ENCODE peak calls at places on chromosomes 16 and 17, in four cellular contexts. One of them, this sample, is unnamed. For H4K20me1, the result is how much of the 10 kb centered on the place peaks cover.

GRCh38 chr17:795276-795675 is 13.1 kb downstream of the MRM3 start:
- DNase-seq in HepG2: no peak
- DNase-seq in SK-N-SH: no peak
- DNase-seq in GM12878: no peak
- DNase-seq in this sample: no peak

GRCh38 chr16:25018972-25019617 is 3.9 kb upstream of the ARHGAP17 start:
- DNase-seq in HepG2: no peak
- DNase-seq in SK-N-SH: no peak
- DNase-seq in GM12878: peak
- DNase-seq in this sample: no peak

GRCh38 chr16:70407811-70408274 is 31.1 kb downstream of the ST3GAL2 start:
- DNase-seq in GM12878: no peak
- DNase-seq in HepG2: no peak
- DNase-seq in SK-N-SH: no peak
- DNase-seq in this sample: no peak

GRCh38 chr16:57316390-57317017 is 32.0 kb upstream of the PLLP start:
- DNase-seq in HepG2: no peak
- DNase-seq in GM12878: no peak
- DNase-seq in SK-N-SH: no peak
- DNase-seq in this sample: peak

GRCh38 chr17:1434150-1434549 is 21.9 kb downstream of the CRK start:
- DNase-seq in SK-N-SH: no peak
- DNase-seq in GM12878: no peak
- DNase-seq in HepG2: no peak
- DNase-seq in this sample: no peak

GRCh38 chr16:10240854-10241613 is 58.8 kb upstream of the GRIN2A start:
- DNase-seq in HepG2: no peak
- DNase-seq in SK-N-SH: no peak
- DNase-seq in GM12878: no peak
- DNase-seq in this sample: no peak

GRCh38 chr16:751152-752007 is 9.2 kb upstream of the MSLN start:
- DNase-seq in GM12878: no peak
- DNase-seq in HepG2: no peak
- DNase-seq in SK-N-SH: no peak
- DNase-seq in this sample: no peak

GRCh38 chr16:414395-415169 is 10.9 kb upstream of the RAB11FIP3 start:
- DNase-seq in SK-N-SH: no peak
- DNase-seq in HepG2: no peak
- DNase-seq in GM12878: no peak
- DNase-seq in this sample: no peak

GRCh38 chr16:80718480-80719220 is 85.7 kb downstream of the CDYL2 start:
- DNase-seq in GM12878: no peak
- DNase-seq in HepG2: no peak
- DNase-seq in SK-N-SH: no peak
- DNase-seq in this sample: no peak

DNA sequence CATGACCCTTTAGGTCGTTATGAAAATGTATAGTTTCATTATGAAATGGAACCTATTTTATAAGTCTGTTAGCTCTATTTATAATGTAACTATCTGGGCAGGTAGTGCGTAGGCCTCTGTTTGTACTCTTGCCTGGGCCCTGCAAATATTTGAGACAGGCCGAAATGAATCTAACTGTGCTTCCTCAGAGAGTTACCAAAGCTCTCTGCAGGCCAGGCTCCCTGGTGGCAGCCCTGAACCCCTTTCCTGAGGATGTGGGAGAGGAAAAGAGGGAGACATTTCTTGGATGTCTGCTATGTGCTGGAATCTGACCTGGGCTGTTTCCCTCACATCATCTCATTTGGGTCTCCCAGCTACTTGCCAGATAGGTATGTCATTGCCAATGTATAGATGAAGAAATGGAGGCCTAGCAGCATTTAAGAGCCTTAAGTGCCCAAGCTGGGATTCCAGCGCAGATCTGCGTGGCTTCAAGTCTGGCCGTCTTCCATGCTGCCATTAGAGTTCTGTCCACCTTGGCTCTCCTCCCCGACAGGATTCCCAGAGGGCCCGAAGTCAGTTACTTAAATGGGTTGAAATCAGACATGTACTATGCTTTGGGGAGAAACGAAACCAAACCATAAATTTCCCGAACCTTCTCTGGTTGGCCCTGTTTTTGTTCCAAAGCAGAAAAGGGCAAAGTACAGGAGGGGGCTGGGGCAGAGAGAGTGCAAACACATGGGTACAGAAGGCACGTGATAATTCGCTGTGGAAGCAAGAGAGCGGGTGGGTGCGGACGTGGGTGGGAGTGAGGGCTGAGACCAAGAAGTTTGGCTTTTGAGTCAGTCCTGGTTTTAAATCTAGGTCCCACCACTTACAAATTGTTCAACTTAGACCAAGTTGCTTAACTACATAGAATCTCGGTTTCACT is 33.0 kb upstream of the CCR7 start:
- DNase-seq in SK-N-SH: no peak
- DNase-seq in GM12878: no peak
- DNase-seq in HepG2: no peak
- DNase-seq in this sample: no peak
- TF ChIP-seq SIN3A in SK-N-SH: no peak
- TF ChIP-seq SIN3A in GM12878: peak
- TF ChIP-seq SIN3A in HepG2: no peak
- TF ChIP-seq SIN3A in this sample: no peak

DNA sequence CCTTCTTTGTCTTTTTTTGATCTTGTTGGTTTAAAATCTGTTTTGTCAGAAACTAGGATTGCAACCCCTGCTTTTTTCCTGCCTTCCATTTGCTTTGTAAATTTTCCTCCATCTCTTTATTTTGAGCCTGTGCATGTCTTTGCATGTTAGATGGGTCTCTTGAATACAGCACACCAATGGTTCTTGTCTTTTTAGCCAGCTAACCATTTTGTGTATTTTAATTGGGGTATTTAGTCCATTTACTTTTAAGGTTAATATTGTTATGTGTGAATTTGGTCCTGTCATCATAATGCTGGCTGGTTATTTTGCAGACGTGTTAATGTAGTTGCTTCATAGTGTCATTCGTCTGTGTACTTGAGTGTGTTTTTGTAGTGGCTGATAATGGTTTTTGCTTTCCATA is 26.2 kb downstream of the NFATC3 start:
- DNase-seq in GM12878: no peak
- DNase-seq in SK-N-SH: no peak
- DNase-seq in HepG2: no peak
- DNase-seq in this sample: no peak
- H4K20me1 ChIP-seq in GM12878: under half
- H4K20me1 ChIP-seq in SK-N-SH: under half
- H4K20me1 ChIP-seq in HepG2: under half
- H4K20me1 ChIP-seq in this sample: under half

GRCh38 chr17:3724373-3725077 is 822 bp downstream of the HASPIN start:
- DNase-seq in SK-N-SH: no peak
- DNase-seq in HepG2: no peak
- DNase-seq in GM12878: no peak
- DNase-seq in this sample: no peak

GRCh38 chr17:3723188-3723555 is 531 bp upstream of the HASPIN start:
- DNase-seq in HepG2: no peak
- DNase-seq in GM12878: no peak
- DNase-seq in SK-N-SH: no peak
- DNase-seq in this sample: no peak

GRCh38 chr17:3723556-3724372 is at the start of gene HASPIN:
- DNase-seq in SK-N-SH: peak
- DNase-seq in GM12878: peak
- DNase-seq in HepG2: peak
- DNase-seq in this sample: peak

GRCh38 chr17:3729881-3730280 is 6.2 kb downstream of the HASPIN start:
- DNase-seq in GM12878: no peak
- DNase-seq in HepG2: no peak
- DNase-seq in SK-N-SH: no peak
- DNase-seq in this sample: no peak

GRCh38 chr17:3727041-3727440 is 3.3 kb downstream of the HASPIN start:
- DNase-seq in GM12878: peak
- DNase-seq in HepG2: no peak
- DNase-seq in SK-N-SH: no peak
- DNase-seq in this sample: no peak
- TF ChIP-seq SIN3A in GM12878: no peak
- TF ChIP-seq SIN3A in HepG2: no peak
- TF ChIP-seq SIN3A in SK-N-SH: no peak
- TF ChIP-seq SIN3A in this sample: no peak

GRCh38 chr16:83842291-83842690 is 34.5 kb downstream of the HSBP1 start:
- DNase-seq in SK-N-SH: no peak
- DNase-seq in GM12878: no peak
- DNase-seq in HepG2: no peak
- DNase-seq in this sample: no peak
- H4K20me1 ChIP-seq in SK-N-SH: under half
- H4K20me1 ChIP-seq in GM12878: under half
- H4K20me1 ChIP-seq in HepG2: under half
- H4K20me1 ChIP-seq in this sample: under half

GRCh38 chr16:85602831-85603755 is 10.0 kb upstream of the GSE1 start:
- DNase-seq in SK-N-SH: no peak
- DNase-seq in GM12878: no peak
- DNase-seq in HepG2: no peak
- DNase-seq in this sample: no peak
- TF ChIP-seq SIN3A in SK-N-SH: no peak
- TF ChIP-seq SIN3A in GM12878: no peak
- TF ChIP-seq SIN3A in HepG2: no peak
- TF ChIP-seq SIN3A in this sample: no peak

DNA sequence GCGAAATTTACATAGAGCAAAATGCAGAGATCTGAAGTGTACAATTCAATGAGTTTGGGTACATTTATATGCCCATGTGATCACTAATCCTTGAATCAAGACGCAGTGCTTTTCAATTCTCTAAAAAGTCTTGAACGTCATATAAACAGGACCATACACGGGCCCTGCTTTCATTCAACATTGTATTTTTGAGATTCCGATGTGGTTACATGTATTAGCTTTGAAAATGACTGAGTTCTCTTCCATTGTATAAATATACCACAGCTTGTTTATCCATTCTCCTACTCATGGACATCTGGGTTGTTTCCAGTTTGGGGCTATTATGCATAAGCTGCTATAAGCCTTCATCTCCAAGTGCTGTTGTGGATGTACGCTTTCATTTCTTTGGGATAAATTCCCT is 45.5 kb downstream of the ZCCHC14 start:
- DNase-seq in GM12878: no peak
- DNase-seq in HepG2: no peak
- DNase-seq in SK-N-SH: no peak
- DNase-seq in this sample: no peak
- H4K20me1 ChIP-seq in GM12878: under half
- H4K20me1 ChIP-seq in HepG2: under half
- H4K20me1 ChIP-seq in SK-N-SH: under half
- H4K20me1 ChIP-seq in this sample: under half

GRCh38 chr16:89548344-89549006 is 12.0 kb upstream of the RPL13 start:
- DNase-seq in HepG2: no peak
- DNase-seq in GM12878: no peak
- DNase-seq in SK-N-SH: no peak
- DNase-seq in this sample: no peak
- TF ChIP-seq SIN3A in HepG2: no peak
- TF ChIP-seq SIN3A in GM12878: no peak
- TF ChIP-seq SIN3A in SK-N-SH: no peak
- TF ChIP-seq SIN3A in this sample: no peak

DNA sequence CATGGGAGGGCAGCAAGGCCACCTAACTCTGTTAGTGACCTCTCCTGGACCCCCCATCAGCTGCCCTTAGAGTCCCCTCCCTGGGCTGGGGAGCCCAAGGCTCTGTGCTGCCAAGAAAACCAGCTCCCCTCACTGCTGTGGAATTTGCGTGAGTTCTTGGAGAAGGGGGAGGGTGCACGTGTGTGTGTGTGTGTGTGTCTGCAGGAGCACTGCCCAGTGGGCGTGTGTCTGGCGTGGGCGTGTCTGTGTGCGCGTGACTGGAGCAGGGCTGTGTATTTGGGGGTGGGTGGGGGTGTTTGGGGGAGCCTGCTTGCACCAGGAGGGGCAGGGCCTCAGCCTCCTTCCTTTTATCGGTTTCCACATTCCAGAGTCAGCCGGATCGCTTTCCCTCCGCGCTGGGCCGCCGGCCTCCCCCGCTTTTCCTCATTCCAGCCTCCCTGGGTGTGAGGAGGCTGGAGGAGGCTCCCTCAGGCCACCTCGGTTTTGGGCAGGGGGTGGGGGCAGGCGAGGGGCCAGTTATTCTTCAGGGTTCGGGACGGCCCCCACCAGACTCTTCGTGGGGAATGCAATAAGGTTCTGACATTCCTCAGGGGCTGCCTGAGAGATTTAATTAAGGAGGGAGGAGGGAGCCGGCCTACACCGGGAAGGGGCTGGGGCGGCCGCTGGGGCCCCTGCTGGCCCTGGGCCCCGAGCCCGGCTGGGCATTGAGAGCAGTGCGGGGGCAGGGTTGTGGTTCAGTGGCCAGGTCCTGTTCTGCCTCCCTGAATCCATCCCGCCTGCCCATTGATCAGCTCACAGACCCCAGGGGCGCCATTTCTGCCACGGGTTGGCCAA is 2.5 kb downstream of the VASN start:
- DNase-seq in SK-N-SH: no peak
- DNase-seq in GM12878: no peak
- DNase-seq in HepG2: no peak
- DNase-seq in this sample: no peak
- H4K20me1 ChIP-seq in SK-N-SH: under half
- H4K20me1 ChIP-seq in GM12878: under half
- H4K20me1 ChIP-seq in HepG2: under half
- H4K20me1 ChIP-seq in this sample: under half